ENCODE peak calls at places on chromosomes 11 and 22, in five cellular contexts. D is dorsolateral prefrontal cortex; I is psoas muscle; C is testis; N is CD4-positive, alpha-beta memory T cell. K is an unnamed sample.
A peak's percentile ranks its signal among the peaks of the same experiment; 100 is the strongest.

GRCh38 chr11:78325274-78325781 is 92.3 kb downstream of the GAB2 start:
- DNase-seq in D (no peak), N (peak; percentile 42), I (no peak), C (no peak), K (no peak)

GRCh38 chr22:23259916-23260644 is 79.8 kb downstream of the BCR start:
- DNase-seq in C (no peak), I (no peak), N (no peak), D (no peak), K (no peak)

GRCh38 chr11:35247863-35248262 is 108.9 kb downstream of the CD44 start:
- DNase-seq in N (peak; percentile 69), D (no peak), I (no peak), C (no peak), K (no peak)

GRCh38 chr22:19579880-19580279 is 55.7 kb upstream of the CLDN5 start:
- DNase-seq in N (peak; percentile 4), C (no peak), D (no peak), I (peak; percentile 65), K (no peak)

GRCh38 chr22:38966942-38967341 is 9.5 kb downstream of the APOBEC3A start:
- DNase-seq in N (no peak), D (no peak), I (peak; percentile 36), C (no peak), K (no peak)

GRCh38 chr11:76824083-76824939 is 36.4 kb upstream of the ACER3 start:
- DNase-seq in I (no peak), D (no peak), N (no peak), C (no peak), K (no peak)

GRCh38 chr22:39530692-39531331 is 1.7 kb downstream of the RPS19BP1 start:
- DNase-seq in I (no peak), N (peak; percentile 34), C (no peak), D (no peak), K (no peak)

GRCh38 chr22:42396621-42397331 is 35.4 kb downstream of the NFAM1 start:
- DNase-seq in D (no peak), N (no peak), I (no peak), C (peak; percentile 29), K (no peak)

GRCh38 chr11:62472063-62472884 is 53.4 kb downstream of the SCGB1A1 start:
- DNase-seq in C (no peak), D (no peak), I (no peak), N (no peak), K (no peak)

GRCh38 chr22:39268645-39269044 is 23.9 kb upstream of the PDGFB start:
- DNase-seq in C (no peak), N (no peak), D (no peak), I (no peak), K (no peak)

GRCh38 chr11:9017773-9018172 is 14.0 kb upstream of the NRIP3 start:
- DNase-seq in I (peak; percentile 83), D (no peak), N (no peak), C (peak; percentile 29), K (peak; percentile 53)

GRCh38 chr11:94652735-94653284 is 85.6 kb downstream of the PIWIL4 start:
- DNase-seq in I (no peak), C (no peak), N (no peak), D (no peak), K (no peak)
- H3K27ac ChIP-seq in I (no peak overlapping the region), C (no peak overlapping the region), N (no peak overlapping the region), D (no peak overlapping the region), K (no peak overlapping the region)

DNA sequence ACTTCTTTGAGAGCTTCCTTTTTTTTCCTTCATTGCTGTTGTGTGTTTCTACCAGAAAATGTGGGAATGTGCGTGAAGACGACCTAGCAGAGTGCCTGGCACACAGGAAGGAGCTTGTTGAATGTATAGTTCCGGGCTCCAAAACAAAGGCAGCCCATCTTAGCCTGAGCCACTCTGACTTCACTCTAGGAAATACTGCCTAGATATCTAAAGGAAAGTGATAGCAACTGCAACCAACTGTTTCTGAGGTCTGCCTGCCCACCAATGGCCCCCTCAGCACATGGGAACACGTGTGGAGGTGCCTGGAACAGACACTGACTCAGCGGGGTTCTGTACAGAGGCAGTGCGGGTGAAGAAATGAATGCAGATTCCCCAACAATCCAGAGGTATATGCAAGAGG is 14.7 kb upstream of the XBP1 start:
- DNase-seq in D (no peak), I (no peak), C (no peak), N (no peak), K (no peak)
- H3K27ac ChIP-seq in D (no peak overlapping the region), I (no peak overlapping the region), C (no peak overlapping the region), N (no peak overlapping the region), K (no peak overlapping the region)

GRCh38 chr11:96155627-96156378 is 187.2 kb downstream of the MAML2 start:
- DNase-seq in N (no peak), D (peak; percentile 85), C (peak; percentile 69), I (peak; percentile 86), K (peak; percentile 65)
- H3K27ac ChIP-seq in N (no peak overlapping the region), D (peak overlapping the region; percentile 70), C (peak overlapping the region; percentile 47), I (peak overlapping the region; percentile 43), K (peak overlapping the region; percentile 66)

GRCh38 chr22:30297276-30298004 is 8.1 kb upstream of the CASTOR1 start:
- DNase-seq in I (no peak), N (no peak), D (no peak), C (no peak), K (no peak)
- H3K27ac ChIP-seq in I (no peak overlapping the region), N (peak overlapping the region; percentile 24), D (no peak overlapping the region), C (no peak overlapping the region), K (no peak overlapping the region)

GRCh38 chr11:126282742-126283591 is at the start of gene TIRAP:
- DNase-seq in I (peak; percentile 86), D (peak; percentile 78), N (peak; percentile 75), C (peak; percentile 67), K (peak; percentile 21)

GRCh38 chr11:126280595-126280994 is 2.3 kb upstream of the TIRAP start:
- DNase-seq in C (no peak), D (no peak), N (no peak), I (no peak), K (no peak)

GRCh38 chr11:126281666-126282175 is 1.2 kb upstream of the TIRAP start:
- DNase-seq in D (no peak), C (no peak), N (no peak), I (no peak), K (no peak)

GRCh38 chr11:126281245-126281644 is 1.6 kb upstream of the TIRAP start:
- DNase-seq in I (no peak), C (no peak), D (no peak), N (no peak), K (no peak)

DNA sequence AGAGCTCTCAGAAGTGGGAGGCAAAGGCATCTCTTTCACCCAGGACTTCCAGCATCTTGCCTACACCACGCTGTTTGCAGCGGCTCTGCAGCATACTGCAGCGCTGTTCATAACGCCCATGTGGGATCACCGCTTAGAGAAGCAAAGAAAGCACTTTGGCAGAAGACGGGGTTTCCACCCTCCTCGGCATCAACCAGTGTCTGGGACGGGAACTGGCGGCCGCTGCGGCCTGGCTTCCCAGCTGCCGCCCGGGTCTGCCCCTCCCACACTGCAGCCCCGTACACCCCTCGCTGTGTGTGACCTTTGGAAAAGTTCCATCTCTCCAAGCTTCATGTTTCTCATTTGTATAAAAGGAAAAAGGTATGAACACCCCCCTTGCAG is 542 bp upstream of the TIRAP start:
- DNase-seq in D (peak; percentile 54), I (peak; percentile 74), C (peak; percentile 63), N (peak; percentile 37), K (peak; percentile 39)
- H3K27ac ChIP-seq in D (peak overlapping the region; percentile 95), I (peak overlapping the region; percentile 94), C (peak overlapping the region; percentile 71), N (peak overlapping the region; percentile 77), K (peak overlapping the region; percentile 88)

DNA sequence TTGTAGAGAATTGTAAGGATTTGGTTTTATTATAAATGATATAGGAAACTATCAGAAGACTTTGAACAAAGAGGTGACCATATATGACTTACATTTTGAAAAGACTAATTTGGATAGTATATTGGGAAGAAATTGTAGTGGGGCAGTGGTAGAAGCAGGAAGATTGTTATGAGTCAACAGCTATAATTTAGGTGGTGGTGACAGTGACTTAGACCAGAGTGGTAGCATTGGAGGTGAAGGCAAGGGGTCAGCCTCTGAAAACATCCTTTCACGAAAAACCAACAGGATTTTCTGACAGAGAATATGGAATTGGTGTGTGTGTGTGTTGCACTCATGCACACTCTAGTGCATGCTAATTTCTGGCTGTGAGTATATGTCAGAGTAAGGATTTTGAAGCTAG is 8.1 kb upstream of the HBE1 start:
- DNase-seq in D (no peak), N (no peak), C (no peak), I (no peak), K (no peak)
- H3K27ac ChIP-seq in D (no peak overlapping the region), N (no peak overlapping the region), C (no peak overlapping the region), I (no peak overlapping the region), K (no peak overlapping the region)

DNA sequence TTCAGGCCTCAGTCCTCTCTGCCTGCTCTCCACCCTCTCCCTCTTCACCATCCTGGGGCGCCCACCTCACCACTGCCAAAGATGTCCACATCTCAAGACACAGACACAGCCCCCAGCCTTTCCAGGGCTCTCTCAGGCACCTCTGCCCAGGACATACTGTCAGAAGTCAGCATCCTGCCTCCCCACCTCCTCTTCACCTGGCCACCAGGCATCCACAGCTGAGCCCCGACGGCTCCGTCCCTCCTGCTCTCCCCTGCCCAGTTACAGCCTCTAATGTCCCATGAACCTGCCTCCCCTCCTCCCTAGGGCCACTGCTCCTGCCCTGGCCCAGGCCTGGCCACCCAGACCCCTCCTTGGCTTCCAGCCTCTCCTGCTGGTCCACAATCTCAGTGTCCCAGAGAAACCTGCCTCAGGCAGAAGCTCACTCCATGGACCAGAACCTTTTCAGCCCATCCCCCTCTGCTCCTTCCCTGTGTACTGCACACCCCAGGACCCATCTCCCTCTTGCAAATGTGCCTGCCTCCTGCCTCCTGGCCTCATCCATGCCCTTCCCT is 3.2 kb downstream of the LTBP3 start:
- DNase-seq in N (no peak), I (no peak), D (no peak), C (no peak), K (no peak)
- H3K27ac ChIP-seq in N (peak overlapping the region; percentile 50), I (peak overlapping the region; percentile 99), D (peak overlapping the region; percentile 6), C (no peak overlapping the region), K (peak overlapping the region; percentile 4)

DNA sequence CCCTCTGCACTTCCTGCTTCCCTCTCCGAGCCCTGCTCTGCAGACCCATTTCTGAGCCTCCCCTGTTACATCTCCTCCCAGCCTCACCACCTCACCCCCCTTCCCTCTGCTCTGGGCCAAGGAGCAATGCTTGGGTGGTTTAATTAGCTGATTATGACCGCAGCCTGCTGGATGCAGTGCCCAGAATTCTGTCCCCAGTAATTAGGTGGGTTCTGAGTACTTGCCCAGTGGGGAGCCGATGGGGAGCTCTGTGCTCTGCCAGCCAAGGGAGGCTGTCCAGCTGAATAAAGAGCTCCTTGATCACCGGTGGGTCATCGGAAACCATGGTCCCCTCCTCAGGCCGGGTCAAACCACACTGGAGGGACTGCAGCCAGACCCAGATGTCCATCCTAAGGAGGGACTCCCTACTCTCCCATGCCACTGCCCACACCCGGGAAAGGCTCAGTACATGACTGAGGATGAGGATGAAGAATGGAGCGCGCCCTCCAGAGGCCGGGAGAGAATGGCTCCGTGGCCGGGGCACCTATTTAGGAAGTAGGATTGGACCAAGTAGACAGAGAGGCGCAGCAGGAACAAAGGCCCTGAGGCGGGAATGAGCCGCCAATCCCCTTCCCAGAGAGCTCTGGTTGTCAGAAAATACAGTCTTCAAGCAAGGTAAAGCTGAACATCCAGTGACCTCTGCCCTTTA is 9.1 kb downstream of the ARRB1 start:
- DNase-seq in I (no peak), N (no peak), D (no peak), C (no peak), K (no peak)
- H3K27ac ChIP-seq in I (peak overlapping the region; percentile 30), N (peak overlapping the region; percentile 47), D (peak overlapping the region; percentile 78), C (no peak overlapping the region), K (peak overlapping the region; percentile 66)

DNA sequence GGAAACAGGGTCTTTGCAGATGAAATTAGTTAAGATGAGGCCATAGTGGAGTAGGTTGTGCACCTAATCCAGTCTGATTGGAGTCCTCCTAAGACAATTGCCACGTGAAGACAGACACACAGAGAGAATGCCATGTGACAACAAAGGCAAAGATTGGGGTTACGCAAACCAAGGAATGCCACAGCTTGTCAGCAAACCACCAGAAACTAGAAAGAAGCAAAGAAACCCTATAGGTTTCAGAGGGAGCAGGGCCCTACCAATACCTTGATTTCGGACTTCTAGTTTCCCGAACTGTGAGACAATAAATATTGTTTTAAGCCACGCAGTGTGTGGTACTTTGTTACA is 8.2 kb upstream of the LAYN start:
- DNase-seq in I (no peak), D (no peak), C (no peak), N (no peak), K (no peak)
- H3K27ac ChIP-seq in I (no peak overlapping the region), D (peak overlapping the region; percentile 89), C (no peak overlapping the region), N (no peak overlapping the region), K (peak overlapping the region; percentile 85)